ENCODE peak calls at places on chromosome 21, in seven cellular contexts. L, Q, S, H, Z, I and D are unnamed samples.

GRCh38 chr21:43025636-43026180 is 49.9 kb downstream of the CBS start:
- DNase-seq in L (no peak), Q (no peak), S (no peak), H (no peak), Z (no peak), I (no peak), D (no peak)

GRCh38 chr21:38839370-38839681 is 33.6 kb downstream of the ETS2 start:
- DNase-seq in L (no peak), Q (no peak), S (no peak), H (no peak), Z (no peak), I (no peak), D (no peak)

GRCh38 chr21:42193131-42193671 is 25.7 kb upstream of the ABCG1 start:
- DNase-seq in L (no peak), Q (no peak), S (peak), H (no peak), Z (peak), I (no peak), D (no peak)

GRCh38 chr21:17610862-17611261 is 1.8 kb downstream of the BTG3 start:
- DNase-seq in L (peak), Q (no peak), S (peak), H (peak), Z (no peak), I (no peak), D (no peak)

GRCh38 chr21:45236481-45236880 is 51.2 kb downstream of the POFUT2 start:
- DNase-seq in L (no peak), Q (no peak), S (peak), H (no peak), Z (no peak), I (no peak), D (peak)

GRCh38 chr21:30962013-30962412 is 76.3 kb downstream of the KRTAP19-8 start:
- DNase-seq in L (no peak), Q (no peak), S (peak), H (no peak), Z (no peak), I (no peak), D (no peak)

GRCh38 chr21:35963920-35964451 is 96.3 kb downstream of the SETD4 start:
- DNase-seq in L (no peak), Q (peak), S (peak), H (no peak), Z (no peak), I (peak), D (no peak)

GRCh38 chr21:45921917-45922316 is 59.7 kb upstream of the COL6A1 start:
- DNase-seq in L (no peak), Q (no peak), S (no peak), H (no peak), Z (no peak), I (no peak), D (no peak)

GRCh38 chr21:44905725-44906084 is 15.0 kb downstream of the ITGB2 start:
- DNase-seq in L (no peak), Q (no peak), S (no peak), H (no peak), Z (no peak), I (no peak), D (no peak)

GRCh38 chr21:38646213-38646837 is 148.0 kb upstream of the ERG start:
- DNase-seq in L (no peak), Q (no peak), S (no peak), H (no peak), Z (no peak), I (no peak), D (no peak)

GRCh38 chr21:17802568-17802967 is 16.6 kb downstream of the C21orf91 start:
- DNase-seq in L (no peak), Q (no peak), S (no peak), H (no peak), Z (no peak), I (peak), D (no peak)

GRCh38 chr21:25717491-25718139 is 17.1 kb downstream of the ATP5PF start:
- DNase-seq in L (no peak), Q (no peak), S (peak), H (peak), Z (no peak), I (no peak), D (no peak)

GRCh38 chr21:36553406-36553805 is 73.5 kb upstream of the CLDN14 start:
- DNase-seq in L (no peak), Q (no peak), S (no peak), H (no peak), Z (no peak), I (no peak), D (no peak)

GRCh38 chr21:28256420-28256831 is 736.3 kb downstream of the LTN1 start:
- DNase-seq in L (no peak), Q (no peak), S (no peak), H (peak), Z (no peak), I (no peak), D (no peak)

GRCh38 chr21:41365377-41366107 is 3.7 kb downstream of the MX2 start:
- DNase-seq in L (no peak), Q (no peak), S (no peak), H (no peak), Z (no peak), I (no peak), D (no peak)

GRCh38 chr21:42651515-42652401 is 1.7 kb upstream of the PDE9A start:
- DNase-seq in L (peak), Q (no peak), S (peak), H (no peak), Z (no peak), I (no peak), D (peak)

GRCh38 chr21:46559291-46559983 is 45.4 kb downstream of the S100B start:
- DNase-seq in L (no peak), Q (no peak), S (no peak), H (no peak), Z (peak), I (no peak), D (peak)

GRCh38 chr21:27694667-27695066 is 727.8 kb upstream of the ADAMTS5 start:
- DNase-seq in L (no peak), Q (no peak), S (no peak), H (no peak), Z (no peak), I (no peak), D (peak)

GRCh38 chr21:45358711-45359310 is 46.2 kb upstream of the COL18A1 start:
- DNase-seq in L (no peak), Q (no peak), S (no peak), H (no peak), Z (no peak), I (no peak), D (peak)

GRCh38 chr21:21688877-21689276 is 690.7 kb downstream of the NCAM2 start:
- DNase-seq in L (no peak), Q (no peak), S (peak), H (peak), Z (no peak), I (no peak), D (peak)

GRCh38 chr21:20169812-20170576 is 828.2 kb upstream of the NCAM2 start:
- DNase-seq in L (no peak), Q (no peak), S (no peak), H (no peak), Z (no peak), I (no peak), D (no peak)

GRCh38 chr21:31630062-31630711 is 29.3 kb upstream of the SOD1 start:
- DNase-seq in L (peak), Q (no peak), S (no peak), H (peak), Z (no peak), I (peak), D (no peak)

GRCh38 chr21:16213518-16213917 is 483.7 kb downstream of the USP25 start:
- DNase-seq in L (no peak), Q (no peak), S (no peak), H (no peak), Z (no peak), I (no peak), D (no peak)

GRCh38 chr21:17514124-17514481 is 1.3 kb downstream of the CXADR start:
- DNase-seq in L (no peak), Q (no peak), S (no peak), H (peak), Z (no peak), I (no peak), D (peak)